ENCODE peak calls at places on chromosomes 5 and 9, in six cellular contexts. R, J, X, S, N and O are unnamed samples.

GRCh38 chr5:175226506-175226905 is 217.5 kb downstream of the DRD1 start:
- DNase-seq in R (no peak), J (no peak), X (no peak), S (no peak), N (no peak), O (no peak)

GRCh38 chr5:31990701-31991110 is 183.4 kb downstream of the GOLPH3 start:
- DNase-seq in R (no peak), J (no peak), X (no peak), S (no peak), N (no peak), O (no peak)

GRCh38 chr5:77305921-77306320 is 95.4 kb downstream of the PDE8B start:
- DNase-seq in R (no peak), J (no peak), X (no peak), S (no peak), N (no peak), O (no peak)

GRCh38 chr9:125024917-125025316 is 84.0 kb upstream of the GOLGA1 start:
- DNase-seq in R (no peak), J (no peak), X (no peak), S (no peak), N (no peak), O (no peak)

GRCh38 chr9:20786807-20787206 is 102.7 kb downstream of the FOCAD start:
- DNase-seq in R (no peak), J (no peak), X (no peak), S (no peak), N (no peak), O (no peak)

GRCh38 chr9:92242779-92243136 is 50.7 kb downstream of the IARS1 start:
- DNase-seq in R (no peak), J (no peak), X (no peak), S (no peak), N (no peak), O (no peak)

GRCh38 chr5:126868961-126869451 is 92.1 kb downstream of the LMNB1 start:
- DNase-seq in R (peak; percentile 40), J (peak; percentile 30), X (peak; percentile 65), S (no peak), N (no peak), O (peak; percentile 33)

GRCh38 chr9:10204276-10204675 is 408.5 kb downstream of the PTPRD start:
- DNase-seq in R (no peak), J (no peak), X (no peak), S (no peak), N (no peak), O (no peak)

GRCh38 chr5:96336351-96336985 is 96.6 kb downstream of the PCSK1 start:
- DNase-seq in R (peak; percentile 92), J (peak; percentile 21), X (peak; percentile 93), S (peak; percentile 82), N (peak; percentile 64), O (no peak)

GRCh38 chr5:95927927-95928723 is 33.5 kb downstream of the ELL2 start:
- DNase-seq in R (no peak), J (no peak), X (no peak), S (no peak), N (no peak), O (no peak)

GRCh38 chr5:32707394-32707997 is 3.6 kb upstream of the NPR3 start:
- DNase-seq in R (no peak), J (no peak), X (peak; percentile 61), S (no peak), N (no peak), O (no peak)

GRCh38 chr9:129570450-129571297 is 50.2 kb downstream of the C9orf50 start:
- DNase-seq in R (peak; percentile 76), J (peak; percentile 69), X (peak; percentile 87), S (peak; percentile 50), N (peak; percentile 54), O (no peak)
- H3K27ac ChIP-seq in R (peak overlapping the region; percentile 68), J (peak overlapping the region; percentile 41), X (peak overlapping the region; percentile 58), S (peak overlapping the region; percentile 67), N (no peak overlapping the region), O (peak overlapping the region; percentile 94)

GRCh38 chr9:107087256-107087655 is 195.8 kb upstream of the RAD23B start:
- DNase-seq in R (no peak), J (no peak), X (peak; percentile 10), S (no peak), N (no peak), O (no peak)
- TF ChIP-seq CTCF in R (peak; percentile 23), J (peak; percentile 33), X (peak; percentile 15), S (no peak), N (no peak), O (no peak)

GRCh38 chr5:1867815-1868143 is 14.9 kb downstream of the IRX4 start:
- DNase-seq in R (no peak), J (no peak), X (no peak), S (no peak), N (no peak), O (no peak)

GRCh38 chr5:1867114-1867814 is 15.5 kb downstream of the IRX4 start:
- DNase-seq in R (no peak), J (no peak), X (no peak), S (no peak), N (no peak), O (no peak)

GRCh38 chr5:1865948-1866347 is 16.8 kb downstream of the IRX4 start:
- DNase-seq in R (no peak), J (no peak), X (no peak), S (no peak), N (no peak), O (no peak)

GRCh38 chr5:1865486-1865885 is 17.2 kb downstream of the IRX4 start:
- DNase-seq in R (no peak), J (no peak), X (no peak), S (no peak), N (no peak), O (no peak)

DNA sequence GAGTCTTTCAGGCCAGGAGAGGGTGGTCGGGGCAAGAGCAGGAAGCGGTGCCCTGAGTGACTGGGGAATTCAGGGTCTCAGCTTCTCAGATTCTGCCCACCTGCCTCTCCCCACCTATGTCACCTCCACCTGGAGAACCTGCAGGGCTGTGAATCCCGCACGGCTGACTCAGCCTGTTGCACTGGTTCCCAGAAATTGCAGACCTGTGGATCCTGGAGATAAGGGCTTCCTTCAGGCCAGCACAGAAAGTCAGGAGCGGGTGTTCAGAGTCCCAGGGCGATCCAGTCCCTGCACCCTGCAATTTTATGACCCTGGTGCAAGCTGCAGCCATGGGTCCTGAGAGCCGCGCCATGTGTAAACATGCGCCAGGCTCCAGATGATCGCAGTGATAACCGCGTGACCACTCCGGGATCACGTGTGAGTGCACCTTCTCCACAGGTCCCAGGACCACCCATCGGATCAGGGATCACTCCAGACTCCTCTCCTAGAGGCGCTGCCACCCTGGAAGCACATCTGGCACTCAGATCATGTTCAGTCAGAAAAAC is 17.8 kb downstream of the IRX4 start:
- DNase-seq in R (no peak), J (no peak), X (no peak), S (no peak), N (no peak), O (no peak)
- H3K27ac ChIP-seq in R (no peak overlapping the region), J (no peak overlapping the region), X (peak overlapping the region; percentile 97), S (no peak overlapping the region), N (no peak overlapping the region), O (no peak overlapping the region)

DNA sequence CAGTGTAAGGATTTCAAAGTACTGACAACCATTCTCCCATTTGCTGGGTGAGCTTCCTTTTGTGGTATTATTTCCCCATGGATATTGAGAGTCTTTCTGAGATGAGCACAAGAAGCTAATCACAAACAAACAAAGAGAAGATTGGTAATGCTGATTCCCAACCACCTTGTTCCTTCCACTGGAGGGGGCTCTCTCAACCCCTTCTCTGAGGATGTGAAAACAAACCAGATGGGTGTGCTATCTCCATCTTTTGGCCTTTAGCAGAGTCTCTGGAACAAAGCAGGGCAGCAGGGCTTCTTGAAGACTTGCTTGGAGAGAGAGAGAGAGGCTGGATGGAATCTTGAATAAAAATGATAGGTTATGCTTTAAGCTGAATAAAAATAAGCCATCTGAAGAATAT is 576.7 kb upstream of the ZNF462 start:
- DNase-seq in R (no peak), J (no peak), X (peak; percentile 35), S (no peak), N (no peak), O (no peak)
- TF ChIP-seq CTCF in R (peak; percentile 64), J (no peak), X (peak; percentile 31), S (no peak), N (no peak), O (peak; percentile 70)

DNA sequence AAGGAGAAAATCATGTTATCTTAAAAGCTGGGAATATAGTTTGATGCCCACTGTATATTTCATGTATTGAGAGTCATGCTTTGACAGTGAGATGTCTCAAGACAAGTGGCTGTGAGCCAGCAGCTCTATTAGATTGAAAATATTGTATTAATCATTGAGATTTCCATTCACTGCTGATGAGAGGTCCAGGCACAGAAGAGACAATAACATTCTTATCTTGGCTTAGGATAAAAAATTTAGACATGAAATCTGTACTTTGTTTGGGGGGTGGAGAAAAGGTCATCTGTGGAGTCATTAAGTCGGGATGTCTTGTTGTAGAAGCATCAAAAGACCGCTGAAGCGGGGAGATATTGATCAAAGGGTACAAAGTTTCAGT is 97.9 kb upstream of the EQTN start:
- DNase-seq in R (peak; percentile 16), J (no peak), X (no peak), S (no peak), N (no peak), O (no peak)
- H3K27ac ChIP-seq in R (no peak overlapping the region), J (no peak overlapping the region), X (no peak overlapping the region), S (no peak overlapping the region), N (no peak overlapping the region), O (peak overlapping the region; percentile 46)

GRCh38 chr9:134163374-134164196 is 779 bp downstream of the RNU6ATAC start:
- DNase-seq in R (no peak), J (peak; percentile 77), X (peak; percentile 61), S (peak; percentile 61), N (no peak), O (peak; percentile 48)
- TF ChIP-seq CTCF in R (peak; percentile 67), J (peak; percentile 44), X (peak; percentile 52), S (no peak), N (no peak), O (peak; percentile 11)

DNA sequence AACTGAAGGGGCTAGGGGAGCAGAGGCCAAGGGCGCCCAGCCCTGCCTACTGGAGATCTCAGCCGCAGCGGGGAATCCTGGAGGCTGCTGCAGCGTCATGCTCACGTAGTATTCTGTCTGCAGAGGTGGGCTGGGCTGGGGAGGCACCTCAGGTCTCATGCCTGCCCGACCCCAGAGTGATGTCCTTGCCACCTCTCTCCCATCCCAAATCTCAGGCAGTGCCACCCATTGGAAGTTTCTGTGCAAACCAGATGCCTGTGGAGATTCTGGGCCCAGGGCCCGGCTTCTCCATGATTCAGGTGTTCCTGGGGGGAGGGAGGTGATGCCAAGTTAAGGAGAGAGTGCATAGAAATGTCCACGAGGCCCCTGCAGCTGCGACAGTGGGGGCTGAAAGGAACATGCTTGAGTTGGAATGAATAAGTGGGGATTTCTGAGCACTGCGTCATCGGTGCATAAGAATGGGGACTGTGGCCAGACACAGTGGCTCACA is 72.0 kb downstream of the ANKRD33B start:
- DNase-seq in R (no peak), J (no peak), X (no peak), S (no peak), N (no peak), O (no peak)
- H3K27ac ChIP-seq in R (no peak overlapping the region), J (no peak overlapping the region), X (no peak overlapping the region), S (no peak overlapping the region), N (no peak overlapping the region), O (no peak overlapping the region)